ENCODE peak calls at places on chromosomes 3 and 15, in ten cellular contexts. One of them, this sample, is unnamed.
A peak's percentile ranks its signal among the peaks of the same experiment; 100 is the strongest.

GRCh38 chr15:89531796-89532537 is 35.6 kb upstream of the RHCG start:
- DNase-seq in HCEC 1CT: peak; percentile 20
- DNase-seq in CD4-positive, alpha-beta T cell: no peak
- DNase-seq in activated T-cell treated with anti-CD3 and anti-CD28 coated beads for 1 hour: no peak
- DNase-seq in activated gamma-delta T cell treated with anti-CD3 and anti-CD28 coated beads, Interleukin-2, amount 50 U/mL, for 16 hours: no peak
- DNase-seq in epithelial cell of proximal tubule: no peak
- DNase-seq in activated CD8-positive, alpha-beta memory T cell treated with anti-CD3 and anti-CD28 coated beads for 1 hour: no peak
- DNase-seq in mammary epithelial cell: peak; percentile 70
- DNase-seq in neural progenitor cell: no peak
- DNase-seq in nephron progenitor cell: no peak
- DNase-seq in this sample: no peak

GRCh38 chr3:99131876-99132275 is 230.4 kb upstream of the DCBLD2 start:
- DNase-seq in activated CD8-positive, alpha-beta memory T cell treated with anti-CD3 and anti-CD28 coated beads for 1 hour: no peak
- DNase-seq in mammary epithelial cell: peak; percentile 35
- DNase-seq in neural progenitor cell: no peak
- DNase-seq in CD4-positive, alpha-beta T cell: no peak
- DNase-seq in activated gamma-delta T cell treated with anti-CD3 and anti-CD28 coated beads, Interleukin-2, amount 50 U/mL, for 16 hours: no peak
- DNase-seq in activated T-cell treated with anti-CD3 and anti-CD28 coated beads for 1 hour: no peak
- DNase-seq in nephron progenitor cell: no peak
- DNase-seq in HCEC 1CT: peak; percentile 30
- DNase-seq in epithelial cell of proximal tubule: peak; percentile 37
- DNase-seq in this sample: no peak

GRCh38 chr15:69045810-69046209 is 31.3 kb downstream of the NOX5 start:
- DNase-seq in activated CD8-positive, alpha-beta memory T cell treated with anti-CD3 and anti-CD28 coated beads for 1 hour: no peak
- DNase-seq in activated gamma-delta T cell treated with anti-CD3 and anti-CD28 coated beads, Interleukin-2, amount 50 U/mL, for 16 hours: no peak
- DNase-seq in nephron progenitor cell: peak; percentile 23
- DNase-seq in activated T-cell treated with anti-CD3 and anti-CD28 coated beads for 1 hour: no peak
- DNase-seq in CD4-positive, alpha-beta T cell: no peak
- DNase-seq in mammary epithelial cell: peak; percentile 41
- DNase-seq in neural progenitor cell: peak; percentile 60
- DNase-seq in HCEC 1CT: no peak
- DNase-seq in epithelial cell of proximal tubule: no peak
- DNase-seq in this sample: no peak

GRCh38 chr15:61393949-61394348 is 164.8 kb upstream of the RORA start:
- DNase-seq in activated gamma-delta T cell treated with anti-CD3 and anti-CD28 coated beads, Interleukin-2, amount 50 U/mL, for 16 hours: no peak
- DNase-seq in activated T-cell treated with anti-CD3 and anti-CD28 coated beads for 1 hour: no peak
- DNase-seq in activated CD8-positive, alpha-beta memory T cell treated with anti-CD3 and anti-CD28 coated beads for 1 hour: no peak
- DNase-seq in mammary epithelial cell: no peak
- DNase-seq in epithelial cell of proximal tubule: no peak
- DNase-seq in neural progenitor cell: no peak
- DNase-seq in nephron progenitor cell: no peak
- DNase-seq in HCEC 1CT: no peak
- DNase-seq in CD4-positive, alpha-beta T cell: no peak
- DNase-seq in this sample: no peak

GRCh38 chr3:105904251-105904650 is 35.4 kb upstream of the CBLB start:
- DNase-seq in activated gamma-delta T cell treated with anti-CD3 and anti-CD28 coated beads, Interleukin-2, amount 50 U/mL, for 16 hours: no peak
- DNase-seq in HCEC 1CT: no peak
- DNase-seq in nephron progenitor cell: no peak
- DNase-seq in epithelial cell of proximal tubule: no peak
- DNase-seq in mammary epithelial cell: no peak
- DNase-seq in CD4-positive, alpha-beta T cell: no peak
- DNase-seq in activated T-cell treated with anti-CD3 and anti-CD28 coated beads for 1 hour: no peak
- DNase-seq in activated CD8-positive, alpha-beta memory T cell treated with anti-CD3 and anti-CD28 coated beads for 1 hour: no peak
- DNase-seq in neural progenitor cell: no peak
- DNase-seq in this sample: no peak

GRCh38 chr3:197730200-197730599 is 6.5 kb downstream of the RUBCN start:
- DNase-seq in HCEC 1CT: peak; percentile 88
- DNase-seq in epithelial cell of proximal tubule: no peak
- DNase-seq in activated gamma-delta T cell treated with anti-CD3 and anti-CD28 coated beads, Interleukin-2, amount 50 U/mL, for 16 hours: no peak
- DNase-seq in CD4-positive, alpha-beta T cell: no peak
- DNase-seq in nephron progenitor cell: no peak
- DNase-seq in activated T-cell treated with anti-CD3 and anti-CD28 coated beads for 1 hour: no peak
- DNase-seq in mammary epithelial cell: peak; percentile 96
- DNase-seq in neural progenitor cell: no peak
- DNase-seq in activated CD8-positive, alpha-beta memory T cell treated with anti-CD3 and anti-CD28 coated beads for 1 hour: no peak
- DNase-seq in this sample: no peak

GRCh38 chr3:12231481-12231880 is 57.4 kb upstream of the PPARG start:
- DNase-seq in neural progenitor cell: no peak
- DNase-seq in epithelial cell of proximal tubule: no peak
- DNase-seq in activated gamma-delta T cell treated with anti-CD3 and anti-CD28 coated beads, Interleukin-2, amount 50 U/mL, for 16 hours: no peak
- DNase-seq in activated CD8-positive, alpha-beta memory T cell treated with anti-CD3 and anti-CD28 coated beads for 1 hour: no peak
- DNase-seq in mammary epithelial cell: no peak
- DNase-seq in HCEC 1CT: peak; percentile 54
- DNase-seq in activated T-cell treated with anti-CD3 and anti-CD28 coated beads for 1 hour: no peak
- DNase-seq in nephron progenitor cell: no peak
- DNase-seq in CD4-positive, alpha-beta T cell: no peak
- DNase-seq in this sample: no peak

GRCh38 chr3:18351823-18352744 is 73.1 kb downstream of the SATB1 start:
- DNase-seq in activated gamma-delta T cell treated with anti-CD3 and anti-CD28 coated beads, Interleukin-2, amount 50 U/mL, for 16 hours: no peak
- DNase-seq in activated CD8-positive, alpha-beta memory T cell treated with anti-CD3 and anti-CD28 coated beads for 1 hour: no peak
- DNase-seq in CD4-positive, alpha-beta T cell: no peak
- DNase-seq in epithelial cell of proximal tubule: no peak
- DNase-seq in mammary epithelial cell: no peak
- DNase-seq in nephron progenitor cell: no peak
- DNase-seq in HCEC 1CT: no peak
- DNase-seq in activated T-cell treated with anti-CD3 and anti-CD28 coated beads for 1 hour: no peak
- DNase-seq in neural progenitor cell: peak; percentile 6
- DNase-seq in this sample: no peak